ENCODE peak calls at places on chromosomes 1 and 21, in nine cellular contexts. F is left ventricle myocardium superior; Y is stimulated activated CD8-positive, alpha-beta memory T cell treated with anti-CD3 and anti-CD28 coated beads, Interleukin-7, amount 100 ng/mL, for 48 hours; D is Caki2; K is Ammon's horn; H is stimulated activated CD4-positive, alpha-beta T cell treated with anti-CD3 and anti-CD28 coated beads, Interleukin-15, amount 100 ng/mL, for 1 hour; U is smooth muscle cell of the brain vasculature; N is AG10803; S is neural progenitor cell. L is an unnamed sample.

GRCh38 chr21:10463156-10463555 is 58.2 kb upstream of the TPTE start:
- DNase-seq in N (no peak), D (no peak), K (no peak), Y (no peak), S (no peak), H (no peak), U (no peak), F (no peak), L (no peak)

GRCh38 chr1:80054129-80054528 is 1047.6 kb upstream of the ADGRL4 start:
- DNase-seq in K (no peak), H (no peak), N (peak), F (peak), U (no peak), S (no peak), Y (no peak), D (peak), L (peak)

GRCh38 chr1:145963218-145964019 is 956 bp downstream of the ANKRD34A start:
- DNase-seq in U (no peak), H (no peak), D (peak), S (no peak), N (peak), K (no peak), F (no peak), Y (no peak), L (no peak)

GRCh38 chr1:161171191-161171590 is 5.0 kb downstream of the PPOX start:
- DNase-seq in H (no peak), Y (no peak), S (no peak), K (no peak), F (no peak), D (no peak), U (no peak), N (no peak), L (no peak)

GRCh38 chr1:111762332-111762731 is 6.6 kb downstream of the DDX20 start:
- DNase-seq in N (no peak), S (no peak), F (no peak), H (no peak), U (no peak), D (no peak), K (no peak), Y (no peak), L (no peak)

GRCh38 chr1:37255111-37255795 is 219.1 kb upstream of the ZC3H12A start:
- DNase-seq in Y (no peak), F (no peak), U (no peak), N (no peak), K (peak), S (peak), H (no peak), D (peak), L (peak)

GRCh38 chr1:160020196-160020595 is 11.6 kb downstream of the PIGM start:
- DNase-seq in K (no peak), Y (no peak), H (no peak), D (no peak), F (no peak), N (no peak), S (no peak), U (no peak), L (no peak)

GRCh38 chr1:8712413-8713229 is 104.8 kb downstream of the RERE start:
- DNase-seq in F (no peak), S (peak), U (peak), D (peak), Y (no peak), N (peak), K (no peak), H (no peak), L (peak)

GRCh38 chr21:42112223-42112622 is 41.1 kb downstream of the UMODL1 start:
- DNase-seq in S (no peak), F (no peak), U (no peak), Y (no peak), N (no peak), K (no peak), H (no peak), D (no peak), L (no peak)

GRCh38 chr1:54004481-54005049 is 13.4 kb downstream of the LDLRAD1 start:
- DNase-seq in Y (no peak), N (no peak), D (no peak), U (no peak), K (no peak), H (no peak), F (no peak), S (no peak), L (no peak)

GRCh38 chr1:227774721-227775665 is 39.8 kb downstream of the SNAP47 start:
- DNase-seq in S (no peak), K (no peak), Y (no peak), F (no peak), N (peak), U (no peak), H (no peak), D (no peak), L (no peak)

GRCh38 chr1:113146242-113147072 is 73.5 kb downstream of the LRIG2 start:
- DNase-seq in Y (no peak), U (no peak), S (no peak), K (no peak), D (no peak), H (no peak), F (no peak), N (no peak), L (no peak)

GRCh38 chr1:202237052-202237451 is 43.5 kb downstream of the LGR6 start:
- DNase-seq in D (peak), Y (peak), N (peak), U (peak), H (no peak), K (no peak), S (peak), F (peak), L (peak)

GRCh38 chr1:22326931-22327330 is 124.7 kb upstream of the ZBTB40 start:
- DNase-seq in U (no peak), K (no peak), Y (no peak), D (no peak), S (no peak), F (no peak), H (no peak), N (no peak), L (no peak)

GRCh38 chr1:112262301-112262700 is 133.7 kb upstream of the CTTNBP2NL start:
- DNase-seq in S (no peak), Y (no peak), F (no peak), H (no peak), N (no peak), K (no peak), U (no peak), D (no peak), L (no peak)

GRCh38 chr1:15802234-15802965 is 5.0 kb downstream of the UQCRHL start:
- DNase-seq in N (peak), S (no peak), K (no peak), H (no peak), Y (no peak), F (no peak), D (no peak), U (no peak), L (no peak)